ENCODE peak calls at places on chromosomes 2 and 18, in eight cellular contexts. B, S, F, C, L, O, P and K are unnamed samples.

GRCh38 chr2:19700861-19701585 is 200.8 kb downstream of the TTC32 start:
- DNase-seq in C (no peak), L (no peak), F (no peak), B (no peak), O (no peak), S (no peak), P (no peak), K (peak)

GRCh38 chr18:35592298-35592697 is 10.8 kb downstream of the GALNT1 start:
- DNase-seq in S (peak), F (no peak), C (no peak), L (no peak), B (no peak), P (no peak), O (peak), K (no peak)

GRCh38 chr2:151753540-151753939 is 19.3 kb upstream of the NEB start:
- DNase-seq in F (no peak), L (no peak), S (no peak), P (no peak), B (no peak), C (no peak), O (no peak), K (no peak)

GRCh38 chr18:8943900-8944870 is 158.3 kb upstream of the NDUFV2 start:
- DNase-seq in B (no peak), C (no peak), S (no peak), P (no peak), L (peak), O (no peak), F (no peak), K (peak)

GRCh38 chr2:174332607-174333001 is 2.1 kb upstream of the SP9 start:
- DNase-seq in S (no peak), C (no peak), O (peak), P (no peak), L (no peak), F (no peak), B (no peak), K (no peak)

GRCh38 chr2:63506350-63506749 is 81.9 kb downstream of the WDPCP start:
- DNase-seq in S (no peak), L (no peak), O (no peak), B (no peak), P (no peak), F (no peak), C (no peak), K (no peak)

GRCh38 chr2:39625193-39625926 is 40.4 kb upstream of the TMEM178A start:
- DNase-seq in F (no peak), S (no peak), B (no peak), P (no peak), O (no peak), C (no peak), L (no peak), K (no peak)

GRCh38 chr18:77131652-77132368 is 773 bp downstream of the MBP start:
- DNase-seq in P (peak), F (peak), L (no peak), S (peak), C (no peak), O (peak), B (no peak), K (no peak)

GRCh38 chr2:19897623-19898245 is 4.0 kb downstream of the TTC32 start:
- DNase-seq in F (no peak), P (no peak), L (no peak), S (no peak), C (no peak), O (no peak), B (no peak), K (no peak)

GRCh38 chr2:212940816-212941215 is 210.6 kb downstream of the IKZF2 start:
- DNase-seq in B (no peak), F (no peak), O (no peak), L (peak), S (no peak), P (no peak), C (peak), K (peak)

GRCh38 chr2:113156278-113157107 is 17.3 kb upstream of the PSD4 start:
- DNase-seq in O (no peak), L (peak), S (no peak), B (no peak), F (no peak), C (no peak), P (peak), K (no peak)

GRCh38 chr2:221494556-221494955 is 77.5 kb downstream of the EPHA4 start:
- DNase-seq in C (no peak), L (no peak), P (no peak), F (no peak), S (no peak), B (no peak), O (no peak), K (no peak)

GRCh38 chr18:55983433-55983832 is 395.4 kb upstream of the TCF4 start:
- DNase-seq in F (no peak), C (no peak), O (no peak), S (no peak), L (no peak), P (no peak), B (no peak), K (no peak)

GRCh38 chr2:32008811-32009478 is 1.9 kb downstream of the MEMO1 start:
- DNase-seq in P (no peak), S (no peak), C (no peak), F (no peak), O (peak), B (no peak), L (peak), K (peak)

GRCh38 chr18:48116017-48116416 is 185.6 kb upstream of the SMAD2 start:
- DNase-seq in P (no peak), S (no peak), F (no peak), B (no peak), L (no peak), C (no peak), O (no peak), K (no peak)

GRCh38 chr2:153354406-153354805 is 124.2 kb downstream of the RPRM start:
- DNase-seq in F (no peak), L (peak), B (no peak), C (no peak), O (no peak), P (no peak), S (no peak), K (no peak)

GRCh38 chr2:64914735-64915509 is 74.3 kb upstream of the SLC1A4 start:
- DNase-seq in C (no peak), F (no peak), P (no peak), O (peak), B (no peak), S (peak), L (no peak), K (peak)

GRCh38 chr2:188512456-188512855 is 220.8 kb downstream of the GULP1 start:
- DNase-seq in L (peak), B (peak), P (no peak), O (peak), F (peak), C (no peak), S (no peak), K (peak)

GRCh38 chr2:54139210-54139609 is 23.8 kb downstream of the ACYP2 start:
- DNase-seq in S (no peak), F (no peak), C (no peak), P (no peak), O (no peak), L (no peak), B (no peak), K (no peak)

DNA sequence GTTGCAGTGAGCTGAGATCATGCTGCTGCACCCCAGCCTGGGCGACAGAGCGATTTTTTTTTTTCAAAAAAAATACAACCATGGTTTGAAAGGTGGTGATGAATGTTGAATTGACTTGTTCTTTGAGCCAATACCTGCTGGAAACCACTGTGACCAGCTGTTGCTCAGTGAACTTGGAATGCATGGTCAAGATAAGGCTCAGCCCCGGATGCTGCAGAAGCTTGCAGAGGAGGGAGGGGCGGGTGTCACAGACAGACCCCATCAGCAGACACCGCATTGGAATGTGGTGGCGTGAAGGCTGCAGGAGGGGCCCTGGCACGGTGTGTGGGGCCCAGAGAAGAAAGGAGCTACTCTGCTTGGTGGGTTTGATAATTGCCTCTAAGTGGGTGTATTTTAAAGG is 91.6 kb downstream of the ITGB1BP1 start:
- DNase-seq in B (no peak), P (no peak), L (peak), F (no peak), S (no peak), O (no peak), C (no peak), K (no peak)
- TF ChIP-seq CTCF in B (no peak), P (no peak), L (no peak), F (no peak), S (no peak), O (no peak), C (no peak), K (no peak)

DNA sequence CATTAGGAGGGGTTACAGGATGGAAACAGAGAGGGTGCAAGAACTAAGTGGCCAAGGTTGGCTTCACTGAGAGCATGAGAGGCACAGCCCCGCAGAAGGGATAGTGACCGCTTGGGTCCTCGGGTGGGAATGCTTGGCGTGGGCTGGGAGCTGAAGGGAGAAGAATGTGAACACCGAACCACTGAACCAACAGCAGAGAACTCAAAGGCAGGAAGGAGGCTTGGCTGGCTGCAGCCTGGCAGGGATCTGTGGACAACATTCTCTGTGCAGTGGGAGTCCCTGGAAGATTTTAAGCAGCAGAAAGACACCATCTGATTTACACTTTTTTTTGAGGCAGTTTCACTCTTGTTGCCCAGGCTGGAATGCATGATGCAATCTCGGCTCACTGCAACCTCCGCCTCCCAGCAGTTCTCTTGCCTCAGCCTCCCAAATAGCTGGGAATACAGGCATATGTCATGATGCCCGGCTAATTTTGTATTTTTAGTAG is 33.9 kb downstream of the SOWAHC start:
- DNase-seq in L (no peak), C (no peak), B (no peak), P (no peak), S (no peak), O (no peak), F (no peak), K (peak)
- TF ChIP-seq CTCF in L (no peak), C (no peak), B (no peak), P (no peak), S (no peak), O (no peak), F (no peak), K (no peak)

GRCh38 chr2:16280081-16280480 is 339.7 kb downstream of the MYCN start:
- DNase-seq in L (no peak), C (no peak), P (no peak), S (no peak), O (no peak), B (no peak), F (no peak), K (no peak)

GRCh38 chr2:16279641-16280040 is 339.3 kb downstream of the MYCN start:
- DNase-seq in P (no peak), B (no peak), F (no peak), S (no peak), O (no peak), C (no peak), L (no peak), K (no peak)

GRCh38 chr2:16282511-16282910 is 342.2 kb downstream of the MYCN start:
- DNase-seq in F (no peak), L (no peak), B (no peak), O (no peak), S (no peak), P (no peak), C (no peak), K (no peak)

GRCh38 chr2:16283071-16283850 is 342.9 kb downstream of the MYCN start:
- DNase-seq in S (no peak), F (no peak), L (no peak), C (no peak), B (no peak), O (no peak), P (no peak), K (no peak)

GRCh38 chr2:16281451-16282330 is 341.3 kb downstream of the MYCN start:
- DNase-seq in B (peak), F (peak), L (peak), S (peak), C (no peak), P (no peak), O (peak), K (no peak)
- TF ChIP-seq CTCF in B (peak), F (no peak), L (peak), S (peak), C (no peak), P (no peak), O (no peak), K (no peak)

DNA sequence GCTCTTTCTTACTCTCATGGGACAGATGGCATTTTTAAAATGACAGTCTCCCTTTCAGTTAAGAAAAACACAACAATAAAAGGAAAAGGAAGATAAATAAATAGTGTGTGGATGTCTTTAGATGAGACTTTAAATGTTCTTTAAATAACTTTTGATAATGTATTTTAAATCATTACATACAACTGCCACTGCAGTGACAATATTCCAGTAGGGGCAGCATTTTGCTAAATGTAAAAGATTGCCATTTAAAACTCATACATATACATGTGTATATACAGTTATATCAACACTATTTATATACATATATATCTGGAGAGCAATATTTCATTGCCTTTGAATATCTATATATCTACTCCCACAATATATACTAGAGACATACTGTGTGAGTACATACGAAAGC is 90.7 kb downstream of the INO80D start:
- DNase-seq in P (no peak), S (no peak), B (no peak), C (no peak), L (no peak), F (no peak), O (no peak), K (no peak)
- TF ChIP-seq CTCF in P (no peak), S (no peak), B (peak), C (no peak), L (peak), F (peak), O (no peak), K (peak)

DNA sequence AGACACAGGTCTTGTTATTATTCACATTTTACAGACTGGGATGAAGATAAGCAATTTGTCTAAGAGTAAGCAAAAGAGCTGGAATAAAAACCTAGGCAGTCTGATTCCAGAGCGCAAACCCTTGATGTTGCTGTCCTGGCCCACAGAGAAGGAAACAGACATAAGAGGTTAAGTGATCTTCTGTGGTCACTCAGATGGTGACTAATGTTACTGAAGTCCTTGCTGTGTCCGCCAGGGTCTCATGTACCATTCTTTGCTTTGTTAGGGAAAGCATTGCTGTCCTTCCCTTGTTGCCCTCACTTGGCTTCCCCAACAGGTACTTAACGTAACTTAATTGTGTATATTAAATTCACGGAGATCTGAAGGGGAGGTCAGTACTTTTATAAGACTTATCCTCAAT is 14.9 kb upstream of the FAP start:
- DNase-seq in F (no peak), L (no peak), P (no peak), B (no peak), O (no peak), S (no peak), C (no peak), K (peak)
- TF ChIP-seq CTCF in F (no peak), L (no peak), P (no peak), B (no peak), O (no peak), S (no peak), C (no peak), K (peak)